ENCODE peak calls at places on chromosomes 16 and 17, in seven cellular contexts. Z is tibial nerve, U is IMR-90, B is Peyer's patch, P is ovary, W is uterus, L is adrenal gland. C is an unnamed sample.
A peak's percentile ranks its signal among the peaks of the same experiment; 100 is the strongest.

GRCh38 chr16:53042235-53042645 is 10.5 kb downstream of the CHD9NB start:
- DNase-seq in Z (no peak), U (no peak), B (no peak), P (no peak), W (no peak), L (no peak), C (no peak)

GRCh38 chr16:17852977-17853702 is 382.4 kb upstream of the XYLT1 start:
- DNase-seq in Z (no peak), U (no peak), B (no peak), P (no peak), W (no peak), L (no peak), C (no peak)

GRCh38 chr17:4180791-4181190 is 37.8 kb downstream of the CYB5D2 start:
- DNase-seq in Z (no peak), U (peak; percentile 12), B (peak; percentile 28), P (no peak), W (no peak), L (no peak), C (no peak)

GRCh38 chr17:82383411-82383810 is 11.8 kb downstream of the UTS2R start:
- DNase-seq in Z (no peak), U (no peak), B (no peak), P (no peak), W (no peak), L (no peak), C (no peak)

GRCh38 chr16:84039696-84040095 is 2.9 kb downstream of the SLC38A8 start:
- DNase-seq in Z (no peak), U (no peak), B (no peak), P (no peak), W (no peak), L (no peak), C (no peak)

GRCh38 chr16:13779676-13780075 is 140.3 kb upstream of the ERCC4 start:
- DNase-seq in Z (no peak), U (no peak), B (no peak), P (no peak), W (no peak), L (no peak), C (no peak)

GRCh38 chr16:15897834-15898254 is 9.4 kb upstream of the CEP20 start:
- DNase-seq in Z (no peak), U (peak; percentile 79), B (no peak), P (no peak), W (no peak), L (no peak), C (no peak)

GRCh38 chr17:74785981-74786360 is 9.8 kb upstream of the NAT9 start:
- DNase-seq in Z (no peak), U (no peak), B (no peak), P (no peak), W (no peak), L (no peak), C (no peak)

GRCh38 chr17:36592316-36592710 is 634 bp downstream of the DHRS11 start:
- DNase-seq in Z (no peak), U (no peak), B (peak; percentile 53), P (no peak), W (no peak), L (no peak), C (peak; percentile 88)

GRCh38 chr16:89921699-89922476 is 1.3 kb upstream of the TUBB3 start:
- DNase-seq in Z (no peak), U (peak; percentile 94), B (peak; percentile 69), P (peak; percentile 65), W (peak; percentile 75), L (peak; percentile 94), C (no peak)

GRCh38 chr17:8484465-8484864 is 48.8 kb downstream of the NDEL1 start:
- DNase-seq in Z (no peak), U (no peak), B (no peak), P (no peak), W (no peak), L (no peak), C (no peak)

GRCh38 chr17:65455972-65456343 is 105.5 kb downstream of the AXIN2 start:
- DNase-seq in Z (no peak), U (peak; percentile 1), B (no peak), P (peak; percentile 15), W (no peak), L (peak; percentile 43), C (no peak)

GRCh38 chr17:42387221-42387657 is 1.0 kb downstream of the STAT3 start:
- DNase-seq in Z (no peak), U (peak; percentile 74), B (peak; percentile 44), P (no peak), W (peak; percentile 14), L (no peak), C (no peak)

GRCh38 chr17:74712756-74713155 is at the start of gene CD300LF:
- DNase-seq in Z (no peak), U (no peak), B (peak; percentile 61), P (no peak), W (no peak), L (peak; percentile 32), C (peak; percentile 30)

GRCh38 chr17:55391244-55391757 is 30.3 kb downstream of the MMD start:
- DNase-seq in Z (no peak), U (no peak), B (no peak), P (no peak), W (no peak), L (no peak), C (no peak)

GRCh38 chr17:17741346-17742023 is 60.2 kb downstream of the RAI1 start:
- DNase-seq in Z (peak; percentile 46), U (no peak), B (no peak), P (no peak), W (no peak), L (no peak), C (no peak)

GRCh38 chr16:69727916-69728270 is 1.5 kb upstream of the NQO1 start:
- DNase-seq in Z (no peak), U (no peak), B (peak; percentile 49), P (no peak), W (no peak), L (peak; percentile 84), C (no peak)

GRCh38 chr16:66536525-66536924 is 13.4 kb downstream of the TK2 start:
- DNase-seq in Z (no peak), U (no peak), B (no peak), P (no peak), W (no peak), L (no peak), C (no peak)

GRCh38 chr16:14502256-14502875 is 127.7 kb downstream of the PARN start:
- DNase-seq in Z (no peak), U (no peak), B (no peak), P (no peak), W (no peak), L (no peak), C (no peak)

GRCh38 chr17:78272181-78272913 is 40.9 kb downstream of the TMEM235 start:
- DNase-seq in Z (no peak), U (peak; percentile 90), B (peak; percentile 88), P (peak; percentile 87), W (no peak), L (peak; percentile 58), C (peak; percentile 91)

GRCh38 chr17:58084317-58084981 is 1.2 kb downstream of the DYNLL2 start:
- DNase-seq in Z (no peak), U (no peak), B (peak; percentile 67), P (peak; percentile 37), W (peak; percentile 50), L (peak; percentile 61), C (no peak)

GRCh38 chr16:86259499-86259898 is 250.8 kb upstream of the FOXF1 start:
- DNase-seq in Z (no peak), U (no peak), B (no peak), P (no peak), W (no peak), L (no peak), C (no peak)

GRCh38 chr16:17450291-17450690 is 20.5 kb downstream of the XYLT1 start:
- DNase-seq in Z (no peak), U (no peak), B (no peak), P (no peak), W (no peak), L (no peak), C (no peak)

GRCh38 chr17:57436565-57436964 is 180.2 kb downstream of the MSI2 start:
- DNase-seq in Z (no peak), U (no peak), B (no peak), P (no peak), W (no peak), L (no peak), C (no peak)

GRCh38 chr17:49053171-49053829 is 56.1 kb downstream of the IGF2BP1 start:
- DNase-seq in Z (no peak), U (no peak), B (no peak), P (no peak), W (no peak), L (no peak), C (no peak)

GRCh38 chr17:10041916-10042588 is 137.0 kb upstream of the RCVRN start:
- DNase-seq in Z (no peak), U (no peak), B (no peak), P (no peak), W (no peak), L (no peak), C (no peak)

GRCh38 chr17:28846231-28846630 is 3.6 kb upstream of the FAM222B start:
- DNase-seq in Z (no peak), U (no peak), B (no peak), P (no peak), W (no peak), L (no peak), C (no peak)

GRCh38 chr16:55656695-55657092 is 906 bp downstream of the SLC6A2 start:
- DNase-seq in Z (no peak), U (no peak), B (no peak), P (no peak), W (no peak), L (no peak), C (peak; percentile 77)

GRCh38 chr17:41705271-41705991 is 6.7 kb upstream of the GAST start:
- DNase-seq in Z (no peak), U (peak; percentile 73), B (no peak), P (peak; percentile 71), W (no peak), L (peak; percentile 75), C (no peak)

GRCh38 chr17:47184671-47185070 is 4.4 kb downstream of the CDC27 start:
- DNase-seq in Z (no peak), U (no peak), B (no peak), P (no peak), W (no peak), L (no peak), C (no peak)

GRCh38 chr16:88783391-88784073 is 1.5 kb downstream of the PIEZO1 start:
- DNase-seq in Z (no peak), U (peak; percentile 33), B (peak; percentile 73), P (no peak), W (no peak), L (peak; percentile 56), C (no peak)
- TF ChIP-seq POLR2A in Z (no peak), U (no peak), B (no peak), P (no peak), W (no peak), L (no peak), C (no peak)

GRCh38 chr17:38672788-38673713 is 1.7 kb downstream of the EPOP start:
- DNase-seq in Z (no peak), U (no peak), B (no peak), P (no peak), W (no peak), L (no peak), C (no peak)
- TF ChIP-seq CTCF in Z (no peak), U (no peak), B (no peak), P (no peak), W (no peak), L (no peak), C (no peak)

GRCh38 chr17:1229891-1230571 is 40.2 kb upstream of the BHLHA9 start:
- DNase-seq in Z (no peak), U (no peak), B (peak; percentile 52), P (no peak), W (no peak), L (no peak), C (no peak)
- H3K4me3 ChIP-seq in Z (peak overlapping the region; percentile 42), U (peak overlapping the region; percentile 35), B (peak overlapping the region; percentile 80), P (peak overlapping the region; percentile 51), W (peak overlapping the region; percentile 38), L (no peak overlapping the region), C (peak overlapping the region; percentile 39)

GRCh38 chr16:29995330-29995910 is at the start of gene HIRIP3:
- DNase-seq in Z (peak; percentile 68), U (peak; percentile 64), B (peak; percentile 93), P (peak; percentile 85), W (peak; percentile 89), L (peak; percentile 91), C (peak; percentile 97)
- TF ChIP-seq POLR2A in Z (no peak), U (no peak), B (no peak), P (peak; percentile 43), W (no peak), L (no peak), C (no peak)